ENCODE peak calls at places on chromosomes 6 and 20, in six cellular contexts. O is NCI-H1092, I is NCI-H1105, A is AG10803, X is SK-MEL-5, P is neural crest cell. Y is an unnamed sample.

GRCh38 chr6:169794317-169795055 is 43.1 kb downstream of the ERMARD start:
- DNase-seq in O (peak), I (peak), A (no peak), X (no peak), P (no peak), Y (no peak)

GRCh38 chr20:63087872-63088680 is 81.3 kb upstream of the BHLHE23 start:
- DNase-seq in O (no peak), I (peak), A (no peak), X (no peak), P (no peak), Y (no peak)

GRCh38 chr6:131813991-131814390 is 6.2 kb downstream of the ENPP1 start:
- DNase-seq in O (no peak), I (no peak), A (no peak), X (no peak), P (no peak), Y (no peak)

GRCh38 chr20:47774081-47774777 is 11.1 kb downstream of the SULF2 start:
- DNase-seq in O (peak), I (peak), A (no peak), X (no peak), P (no peak), Y (no peak)

GRCh38 chr6:113695506-113695905 is 161.6 kb upstream of the MARCKS start:
- DNase-seq in O (no peak), I (no peak), A (peak), X (peak), P (no peak), Y (no peak)

GRCh38 chr20:24942679-24943078 is 6.4 kb upstream of the CST7 start:
- DNase-seq in O (no peak), I (no peak), A (no peak), X (no peak), P (no peak), Y (no peak)

GRCh38 chr6:3356824-3357420 is 98.2 kb downstream of the PSMG4 start:
- DNase-seq in O (no peak), I (no peak), A (peak), X (peak), P (no peak), Y (no peak)

GRCh38 chr6:125346143-125346925 is 44.6 kb upstream of the HDDC2 start:
- DNase-seq in O (no peak), I (no peak), A (no peak), X (no peak), P (no peak), Y (no peak)